ENCODE peak calls at places on chromosome 21, in four cellular contexts. One of them, this sample, is unnamed.

GRCh38 chr21:39238275-39238674 is 55.0 kb upstream of the PSMG1 start:
- DNase-seq in NCI-H2107: no peak
- DNase-seq in H9: no peak
- DNase-seq in stimulated activated CD4-positive, alpha-beta T cell treated with anti-CD3 and anti-CD28 coated beads, Interleukin-2, amount 100 ng/mL, for 48 hours: no peak
- DNase-seq in this sample: no peak

GRCh38 chr21:37407719-37408455 is 41.3 kb downstream of the DYRK1A start:
- DNase-seq in NCI-H2107: no peak
- DNase-seq in H9: no peak
- DNase-seq in stimulated activated CD4-positive, alpha-beta T cell treated with anti-CD3 and anti-CD28 coated beads, Interleukin-2, amount 100 ng/mL, for 48 hours: no peak
- DNase-seq in this sample: no peak

GRCh38 chr21:29187939-29188338 is 57.5 kb downstream of the MAP3K7CL start:
- DNase-seq in NCI-H2107: no peak
- DNase-seq in H9: no peak
- DNase-seq in stimulated activated CD4-positive, alpha-beta T cell treated with anti-CD3 and anti-CD28 coated beads, Interleukin-2, amount 100 ng/mL, for 48 hours: no peak
- DNase-seq in this sample: no peak

GRCh38 chr21:26557106-26557505 is 16.0 kb downstream of the CYYR1 start:
- DNase-seq in NCI-H2107: no peak
- DNase-seq in H9: no peak
- DNase-seq in stimulated activated CD4-positive, alpha-beta T cell treated with anti-CD3 and anti-CD28 coated beads, Interleukin-2, amount 100 ng/mL, for 48 hours: no peak
- DNase-seq in this sample: no peak

GRCh38 chr21:31194510-31195293 is 149.4 kb downstream of the TIAM1 start:
- DNase-seq in NCI-H2107: no peak
- DNase-seq in H9: no peak
- DNase-seq in stimulated activated CD4-positive, alpha-beta T cell treated with anti-CD3 and anti-CD28 coated beads, Interleukin-2, amount 100 ng/mL, for 48 hours: no peak
- DNase-seq in this sample: no peak

GRCh38 chr21:34807881-34808568 is 139.2 kb downstream of the CLIC6 start:
- DNase-seq in NCI-H2107: no peak
- DNase-seq in H9: no peak
- DNase-seq in stimulated activated CD4-positive, alpha-beta T cell treated with anti-CD3 and anti-CD28 coated beads, Interleukin-2, amount 100 ng/mL, for 48 hours: peak; percentile 58
- DNase-seq in this sample: no peak

GRCh38 chr21:45983981-45984551 is 2.5 kb downstream of the COL6A1 start:
- DNase-seq in NCI-H2107: no peak
- DNase-seq in H9: no peak
- DNase-seq in stimulated activated CD4-positive, alpha-beta T cell treated with anti-CD3 and anti-CD28 coated beads, Interleukin-2, amount 100 ng/mL, for 48 hours: no peak
- DNase-seq in this sample: peak; percentile 12

GRCh38 chr21:26032263-26032662 is 138.3 kb downstream of the APP start:
- DNase-seq in NCI-H2107: no peak
- DNase-seq in H9: no peak
- DNase-seq in stimulated activated CD4-positive, alpha-beta T cell treated with anti-CD3 and anti-CD28 coated beads, Interleukin-2, amount 100 ng/mL, for 48 hours: no peak
- DNase-seq in this sample: no peak

GRCh38 chr21:32884062-32884461 is 112.5 kb upstream of the PAXBP1 start:
- DNase-seq in NCI-H2107: no peak
- DNase-seq in H9: peak; percentile 66
- DNase-seq in stimulated activated CD4-positive, alpha-beta T cell treated with anti-CD3 and anti-CD28 coated beads, Interleukin-2, amount 100 ng/mL, for 48 hours: no peak
- DNase-seq in this sample: peak; percentile 57